ENCODE peak calls at places on chromosomes 6 and 20, in four cellular contexts. J is Peyer's patch, Z is WTC11, V is endothelial cell of umbilical vein. Q is an unnamed sample.

GRCh38 chr6:11270030-11271027 is 37.9 kb upstream of the NEDD9 start:
- DNase-seq in Z (no peak), V (peak), J (peak), Q (no peak)

GRCh38 chr20:402496-402885 is 5.6 kb upstream of the RBCK1 start:
- DNase-seq in Z (no peak), J (no peak), V (no peak), Q (no peak)

GRCh38 chr6:37622639-37623038 is 75.0 kb downstream of the MDGA1 start:
- DNase-seq in V (no peak), Z (no peak), J (no peak), Q (no peak)

GRCh38 chr6:116512155-116512559 is 718 bp downstream of the CALHM5 start:
- DNase-seq in Z (no peak), V (no peak), J (no peak), Q (no peak)

GRCh38 chr6:124770131-124770530 is 192.1 kb upstream of the RNF217 start:
- DNase-seq in V (no peak), Z (no peak), J (no peak), Q (no peak)

GRCh38 chr6:3623451-3624267 is 127.9 kb downstream of the PXDC1 start:
- DNase-seq in J (no peak), V (no peak), Z (no peak), Q (no peak)

GRCh38 chr6:44053760-44054556 is 73.3 kb downstream of the MRPL14 start:
- DNase-seq in J (no peak), V (peak), Z (no peak), Q (peak)

GRCh38 chr6:15453186-15453585 is 207.3 kb downstream of the JARID2 start:
- DNase-seq in V (peak), J (no peak), Z (no peak), Q (no peak)

GRCh38 chr6:116286773-116287358 is 7.1 kb upstream of the TSPYL1 start:
- DNase-seq in V (no peak), J (no peak), Z (no peak), Q (no peak)

GRCh38 chr6:134534708-134535149 is 216.8 kb upstream of the SGK1 start:
- DNase-seq in J (no peak), V (peak), Z (no peak), Q (peak)

GRCh38 chr6:125899726-125900182 is 56.8 kb upstream of the HINT3 start:
- DNase-seq in Z (no peak), V (no peak), J (no peak), Q (no peak)

GRCh38 chr6:136846046-136846445 is 23.7 kb downstream of the PEX7 start:
- DNase-seq in Z (peak), J (peak), V (peak), Q (no peak)

GRCh38 chr6:31784270-31784925 is 7.3 kb upstream of the VWA7 start:
- DNase-seq in Z (no peak), V (no peak), J (no peak), Q (no peak)

GRCh38 chr6:166629628-166630027 is 2.6 kb upstream of the RPS6KA2 start:
- DNase-seq in Z (no peak), J (no peak), V (no peak), Q (no peak)

GRCh38 chr6:142740449-142740848 is 204.5 kb downstream of the HIVEP2 start:
- DNase-seq in V (no peak), J (no peak), Z (no peak), Q (no peak)

GRCh38 chr20:44733341-44734069 is 12.2 kb upstream of the KCNK15 start:
- DNase-seq in J (peak), V (peak), Z (peak), Q (no peak)

GRCh38 chr6:35742842-35743241 is 6.0 kb downstream of the ARMC12 start:
- DNase-seq in V (no peak), Z (peak), J (peak), Q (no peak)

GRCh38 chr6:142075516-142076101 is 57.1 kb upstream of the GJE1 start:
- DNase-seq in V (no peak), Z (no peak), J (no peak), Q (no peak)

GRCh38 chr6:127178746-127179145 is 60.3 kb downstream of the RSPO3 start:
- DNase-seq in Z (no peak), V (peak), J (no peak), Q (no peak)

GRCh38 chr6:30707281-30707850 is 9.7 kb downstream of the MDC1 start:
- DNase-seq in V (no peak), J (no peak), Z (no peak), Q (no peak)

GRCh38 chr20:46260480-46260879 is 47.8 kb downstream of the CDH22 start:
- DNase-seq in Z (no peak), J (no peak), V (no peak), Q (no peak)

GRCh38 chr20:37714973-37715657 is 21.3 kb downstream of the CTNNBL1 start:
- DNase-seq in J (no peak), Z (no peak), V (no peak), Q (no peak)

GRCh38 chr20:15378151-15378550 is 1040.7 kb upstream of the FLRT3 start:
- DNase-seq in J (no peak), V (no peak), Z (no peak), Q (no peak)
- TF ChIP-seq CTCF in J (no peak), V (no peak), Z (no peak), Q (no peak)

GRCh38 chr6:365835-366234 is 25.7 kb upstream of the IRF4 start:
- DNase-seq in J (no peak), V (no peak), Z (no peak), Q (no peak)
- TF ChIP-seq CTCF in J (no peak), V (no peak), Z (no peak), Q (no peak)

DNA sequence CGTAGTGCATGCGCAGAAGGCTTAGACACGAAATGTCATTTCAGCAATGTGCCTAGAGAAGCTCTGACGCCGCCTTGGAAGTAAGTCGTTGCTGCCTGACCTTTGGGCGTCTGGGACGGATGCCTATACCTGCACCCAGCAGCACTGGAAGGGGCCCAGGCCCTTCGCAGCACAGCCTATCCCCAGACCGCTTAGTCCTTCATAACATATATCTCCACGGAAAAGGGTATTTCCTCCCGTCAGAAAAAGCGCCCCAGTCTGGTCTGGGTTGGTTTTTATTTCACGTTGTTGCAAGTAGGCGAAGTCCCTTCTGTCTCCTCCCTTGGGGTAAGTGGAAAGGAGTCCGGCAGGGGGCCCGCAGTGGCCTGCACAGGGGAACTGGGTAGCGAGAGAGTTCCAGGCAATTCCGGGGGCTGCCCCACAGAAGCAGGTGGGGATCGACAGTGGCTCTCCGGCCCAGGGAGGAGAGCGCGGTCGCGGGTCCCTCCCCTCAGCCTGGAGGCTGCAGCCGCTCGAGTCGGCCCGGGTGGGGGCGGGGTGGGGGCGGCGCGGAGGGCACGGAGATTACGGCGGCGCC is 558 bp upstream of the EYA4 start:
- DNase-seq in J (no peak), V (no peak), Z (peak), Q (no peak)
- TF ChIP-seq CTCF in J (no peak), V (no peak), Z (no peak), Q (no peak)

GRCh38 chr6:90278129-90278528 is 18.5 kb downstream of the BACH2 start:
- DNase-seq in J (no peak), Z (no peak), V (no peak), Q (no peak)

GRCh38 chr6:90271831-90272230 is 24.8 kb downstream of the BACH2 start:
- DNase-seq in V (no peak), J (no peak), Z (no peak), Q (no peak)

GRCh38 chr6:90277301-90278011 is 19.2 kb downstream of the BACH2 start:
- DNase-seq in V (no peak), J (no peak), Z (no peak), Q (no peak)

GRCh38 chr6:90273863-90274262 is 22.8 kb downstream of the BACH2 start:
- DNase-seq in Z (no peak), V (no peak), J (no peak), Q (no peak)

GRCh38 chr6:90274481-90275030 is 22.1 kb downstream of the BACH2 start:
- DNase-seq in J (peak), Z (no peak), V (no peak), Q (no peak)
- TF ChIP-seq CTCF in J (no peak), Z (peak), V (no peak), Q (no peak)

GRCh38 chr6:164926686-164927085 is 382.7 kb downstream of the C6orf118 start:
- DNase-seq in Z (no peak), V (no peak), J (no peak), Q (no peak)
- TF ChIP-seq CTCF in Z (no peak), V (no peak), J (no peak), Q (no peak)

GRCh38 chr6:56671160-56671559 is 28.5 kb upstream of the DST start:
- DNase-seq in V (no peak), J (no peak), Z (no peak), Q (no peak)
- TF ChIP-seq CTCF in V (no peak), J (no peak), Z (no peak), Q (no peak)

GRCh38 chr20:59526242-59527225 is 77.8 kb upstream of the PHACTR3 start:
- DNase-seq in V (no peak), J (no peak), Z (peak), Q (no peak)
- TF ChIP-seq CTCF in V (peak), J (no peak), Z (no peak), Q (no peak)

GRCh38 chr6:160141001-160141726 is 19.5 kb downstream of the SLC22A1 start:
- DNase-seq in J (no peak), Z (no peak), V (no peak), Q (no peak)

GRCh38 chr6:160137989-160138835 is 16.6 kb downstream of the SLC22A1 start:
- DNase-seq in J (peak), Z (peak), V (peak), Q (no peak)

GRCh38 chr6:160139420-160139851 is 17.8 kb downstream of the SLC22A1 start:
- DNase-seq in Z (no peak), V (no peak), J (no peak), Q (no peak)

GRCh38 chr6:160137130-160137988 is 15.7 kb downstream of the SLC22A1 start:
- DNase-seq in Z (no peak), V (no peak), J (no peak), Q (no peak)

GRCh38 chr6:160138839-160139419 is 17.3 kb downstream of the SLC22A1 start:
- DNase-seq in V (no peak), Z (no peak), J (no peak), Q (no peak)
- TF ChIP-seq CTCF in V (no peak), Z (no peak), J (no peak), Q (no peak)

Q was measured in CD14-positive monocyte.